ENCODE peak calls at places on chromosomes 4 and X, in ten cellular contexts. One of them, this sample, is unnamed. For H4K20me1, the result is how much of the 10 kb centered on the place peaks cover.

GRCh38 chrX:13646154-13646549 is 6.8 kb upstream of the TCEANC start:
- DNase-seq in hepatocyte: peak
- DNase-seq in PC-3: peak
- DNase-seq in IMR-90: peak
- DNase-seq in PC-9: peak
- DNase-seq in Karpas-422: peak
- DNase-seq in endothelial cell of umbilical vein: peak
- DNase-seq in SK-N-SH: peak
- DNase-seq in fibroblast of lung: peak
- DNase-seq in MM.1S: peak
- DNase-seq in this sample: peak

GRCh38 chr4:77669911-77670590 is 64.4 kb downstream of the CXCL13 start:
- DNase-seq in MM.1S: no peak
- DNase-seq in PC-3: no peak
- DNase-seq in fibroblast of lung: no peak
- DNase-seq in hepatocyte: peak
- DNase-seq in Karpas-422: no peak
- DNase-seq in PC-9: no peak
- DNase-seq in endothelial cell of umbilical vein: peak
- DNase-seq in SK-N-SH: no peak
- DNase-seq in IMR-90: no peak
- DNase-seq in this sample: no peak

GRCh38 chr4:36159208-36159607 is 85.1 kb downstream of the ARAP2 start:
- DNase-seq in endothelial cell of umbilical vein: no peak
- DNase-seq in MM.1S: no peak
- DNase-seq in SK-N-SH: peak
- DNase-seq in hepatocyte: no peak
- DNase-seq in PC-9: no peak
- DNase-seq in Karpas-422: no peak
- DNase-seq in PC-3: no peak
- DNase-seq in fibroblast of lung: no peak
- DNase-seq in IMR-90: no peak
- DNase-seq in this sample: no peak

GRCh38 chrX:22097295-22097694 is 65.2 kb downstream of the PHEX start:
- DNase-seq in fibroblast of lung: peak
- DNase-seq in Karpas-422: no peak
- DNase-seq in MM.1S: no peak
- DNase-seq in endothelial cell of umbilical vein: peak
- DNase-seq in PC-9: peak
- DNase-seq in IMR-90: peak
- DNase-seq in hepatocyte: peak
- DNase-seq in SK-N-SH: no peak
- DNase-seq in PC-3: peak
- DNase-seq in this sample: no peak

GRCh38 chrX:146435472-146435871 is 374.1 kb upstream of the CXorf51B start:
- DNase-seq in fibroblast of lung: no peak
- DNase-seq in MM.1S: no peak
- DNase-seq in PC-9: no peak
- DNase-seq in PC-3: no peak
- DNase-seq in SK-N-SH: no peak
- DNase-seq in IMR-90: no peak
- DNase-seq in endothelial cell of umbilical vein: no peak
- DNase-seq in Karpas-422: no peak
- DNase-seq in hepatocyte: no peak
- DNase-seq in this sample: no peak

GRCh38 chr4:167233523-167234387 is 539 bp downstream of the SPOCK3 start:
- DNase-seq in SK-N-SH: peak
- DNase-seq in endothelial cell of umbilical vein: peak
- DNase-seq in PC-3: peak
- DNase-seq in hepatocyte: peak
- DNase-seq in Karpas-422: no peak
- DNase-seq in IMR-90: no peak
- DNase-seq in fibroblast of lung: peak
- DNase-seq in MM.1S: no peak
- DNase-seq in PC-9: peak
- DNase-seq in this sample: no peak

GRCh38 chrX:42738552-42738951 is 39.4 kb downstream of the PPP1R2C start:
- DNase-seq in PC-9: no peak
- DNase-seq in hepatocyte: no peak
- DNase-seq in Karpas-422: no peak
- DNase-seq in PC-3: no peak
- DNase-seq in SK-N-SH: no peak
- DNase-seq in endothelial cell of umbilical vein: no peak
- DNase-seq in IMR-90: no peak
- DNase-seq in MM.1S: no peak
- DNase-seq in fibroblast of lung: no peak
- DNase-seq in this sample: no peak

GRCh38 chrX:50629774-50630173 is 159.1 kb upstream of the DGKK start:
- DNase-seq in endothelial cell of umbilical vein: no peak
- DNase-seq in SK-N-SH: no peak
- DNase-seq in MM.1S: no peak
- DNase-seq in PC-9: peak
- DNase-seq in fibroblast of lung: no peak
- DNase-seq in Karpas-422: no peak
- DNase-seq in hepatocyte: no peak
- DNase-seq in PC-3: no peak
- DNase-seq in IMR-90: no peak
- DNase-seq in this sample: no peak

GRCh38 chr4:4847011-4847410 is 12.5 kb upstream of the MSX1 start:
- DNase-seq in endothelial cell of umbilical vein: no peak
- DNase-seq in MM.1S: no peak
- DNase-seq in fibroblast of lung: no peak
- DNase-seq in hepatocyte: no peak
- DNase-seq in PC-9: no peak
- DNase-seq in Karpas-422: no peak
- DNase-seq in IMR-90: no peak
- DNase-seq in PC-3: no peak
- DNase-seq in SK-N-SH: no peak
- DNase-seq in this sample: no peak

GRCh38 chr4:160044693-160045092 is 941.8 kb downstream of the RAPGEF2 start:
- DNase-seq in hepatocyte: no peak
- DNase-seq in MM.1S: peak
- DNase-seq in SK-N-SH: no peak
- DNase-seq in fibroblast of lung: no peak
- DNase-seq in Karpas-422: no peak
- DNase-seq in IMR-90: no peak
- DNase-seq in PC-9: no peak
- DNase-seq in PC-3: no peak
- DNase-seq in endothelial cell of umbilical vein: no peak
- DNase-seq in this sample: no peak

GRCh38 chrX:74343327-74343969 is 39.5 kb downstream of the ZCCHC13 start:
- DNase-seq in endothelial cell of umbilical vein: no peak
- DNase-seq in PC-9: no peak
- DNase-seq in fibroblast of lung: no peak
- DNase-seq in PC-3: no peak
- DNase-seq in SK-N-SH: no peak
- DNase-seq in MM.1S: no peak
- DNase-seq in hepatocyte: no peak
- DNase-seq in IMR-90: no peak
- DNase-seq in Karpas-422: no peak
- DNase-seq in this sample: no peak

GRCh38 chr4:128519163-128519810 is 231.7 kb upstream of the PGRMC2 start:
- DNase-seq in MM.1S: no peak
- DNase-seq in Karpas-422: no peak
- DNase-seq in PC-9: no peak
- DNase-seq in IMR-90: peak
- DNase-seq in PC-3: no peak
- DNase-seq in hepatocyte: no peak
- DNase-seq in endothelial cell of umbilical vein: peak
- DNase-seq in fibroblast of lung: peak
- DNase-seq in SK-N-SH: no peak
- DNase-seq in this sample: no peak

GRCh38 chr4:176042195-176042594 is 23.4 kb upstream of the WDR17 start:
- DNase-seq in endothelial cell of umbilical vein: no peak
- DNase-seq in IMR-90: no peak
- DNase-seq in PC-9: no peak
- DNase-seq in MM.1S: no peak
- DNase-seq in PC-3: no peak
- DNase-seq in Karpas-422: no peak
- DNase-seq in hepatocyte: no peak
- DNase-seq in fibroblast of lung: no peak
- DNase-seq in SK-N-SH: no peak
- DNase-seq in this sample: no peak

GRCh38 chrX:130680164-130681035 is 222.6 kb downstream of the ENOX2 start:
- DNase-seq in PC-9: no peak
- DNase-seq in PC-3: no peak
- DNase-seq in endothelial cell of umbilical vein: peak
- DNase-seq in IMR-90: peak
- DNase-seq in SK-N-SH: no peak
- DNase-seq in fibroblast of lung: peak
- DNase-seq in Karpas-422: no peak
- DNase-seq in hepatocyte: no peak
- DNase-seq in MM.1S: no peak
- DNase-seq in this sample: no peak

DNA sequence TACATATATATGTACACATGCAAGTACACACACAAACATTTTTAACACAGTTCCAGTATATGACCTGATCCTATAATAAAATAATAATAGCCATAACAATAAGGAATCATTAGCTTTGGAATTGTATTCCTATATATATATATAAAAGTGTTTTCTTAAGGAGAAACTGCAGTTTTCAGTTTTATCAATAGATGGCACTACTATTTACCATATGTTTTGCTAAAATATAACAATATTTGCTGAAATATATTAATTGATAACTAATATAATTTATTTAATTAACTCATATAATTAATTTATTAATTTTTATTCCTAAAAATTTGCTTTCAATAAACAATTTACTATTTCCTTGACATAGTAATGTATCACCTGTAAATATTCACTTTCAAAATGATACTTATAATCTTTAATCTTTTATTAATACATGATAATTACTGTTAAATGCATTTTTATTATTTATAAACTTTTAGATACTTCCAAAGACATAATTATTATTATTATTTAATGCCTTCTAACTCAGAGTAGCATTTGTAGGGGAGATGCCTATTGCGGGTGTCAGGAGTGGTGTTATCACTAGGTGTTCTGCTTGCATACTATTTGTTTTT is 599.5 kb downstream of the FSTL5 start:
- DNase-seq in SK-N-SH: no peak
- DNase-seq in MM.1S: peak
- DNase-seq in fibroblast of lung: peak
- DNase-seq in PC-9: no peak
- DNase-seq in PC-3: peak
- DNase-seq in Karpas-422: peak
- DNase-seq in hepatocyte: peak
- DNase-seq in IMR-90: peak
- DNase-seq in endothelial cell of umbilical vein: peak
- DNase-seq in this sample: no peak
- H4K20me1 ChIP-seq in SK-N-SH: under half
- H4K20me1 ChIP-seq in MM.1S: under half
- H4K20me1 ChIP-seq in fibroblast of lung: under half
- H4K20me1 ChIP-seq in PC-9: under half
- H4K20me1 ChIP-seq in PC-3: under half
- H4K20me1 ChIP-seq in Karpas-422: under half
- H4K20me1 ChIP-seq in hepatocyte: under half
- H4K20me1 ChIP-seq in IMR-90: under half
- H4K20me1 ChIP-seq in endothelial cell of umbilical vein: under half
- H4K20me1 ChIP-seq in this sample: under half

GRCh38 chr4:152321408-152321807 is 214.5 kb downstream of the FBXW7 start:
- DNase-seq in MM.1S: no peak
- DNase-seq in Karpas-422: no peak
- DNase-seq in PC-3: no peak
- DNase-seq in SK-N-SH: no peak
- DNase-seq in endothelial cell of umbilical vein: no peak
- DNase-seq in fibroblast of lung: no peak
- DNase-seq in PC-9: no peak
- DNase-seq in hepatocyte: no peak
- DNase-seq in IMR-90: no peak
- DNase-seq in this sample: no peak

GRCh38 chr4:152321923-152322322 is 214.0 kb downstream of the FBXW7 start:
- DNase-seq in SK-N-SH: no peak
- DNase-seq in PC-9: no peak
- DNase-seq in MM.1S: no peak
- DNase-seq in PC-3: no peak
- DNase-seq in Karpas-422: no peak
- DNase-seq in hepatocyte: no peak
- DNase-seq in fibroblast of lung: no peak
- DNase-seq in IMR-90: no peak
- DNase-seq in endothelial cell of umbilical vein: no peak
- DNase-seq in this sample: no peak

DNA sequence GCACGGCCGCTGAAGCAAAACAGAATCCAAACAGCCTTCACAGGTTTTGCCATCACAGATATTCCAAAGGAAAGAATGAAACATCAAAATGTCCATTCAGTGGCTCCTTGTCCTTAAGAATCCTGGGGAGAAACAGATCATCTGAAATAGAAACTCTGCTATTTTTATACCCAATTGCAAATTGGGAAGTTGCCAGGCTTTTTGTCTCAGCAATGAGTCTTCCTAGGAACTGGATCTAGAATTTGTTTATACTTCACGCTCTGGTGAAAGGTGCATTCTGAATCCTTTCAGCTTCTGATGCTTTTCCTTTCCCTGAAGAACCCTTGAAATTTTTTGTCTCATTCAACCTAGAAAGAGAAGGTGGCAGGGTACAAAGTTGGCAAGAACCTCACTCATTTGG is 218.9 kb downstream of the FBXW7 start:
- DNase-seq in PC-9: no peak
- DNase-seq in Karpas-422: no peak
- DNase-seq in SK-N-SH: no peak
- DNase-seq in endothelial cell of umbilical vein: no peak
- DNase-seq in MM.1S: no peak
- DNase-seq in IMR-90: peak
- DNase-seq in fibroblast of lung: peak
- DNase-seq in hepatocyte: no peak
- DNase-seq in PC-3: no peak
- DNase-seq in this sample: no peak
- H3K4me2 ChIP-seq in PC-9: no peak
- H3K4me2 ChIP-seq in Karpas-422: no peak
- H3K4me2 ChIP-seq in SK-N-SH: no peak
- H3K4me2 ChIP-seq in endothelial cell of umbilical vein: no peak
- H3K4me2 ChIP-seq in MM.1S: no peak
- H3K4me2 ChIP-seq in IMR-90: no peak
- H3K4me2 ChIP-seq in fibroblast of lung: no peak
- H3K4me2 ChIP-seq in hepatocyte: no peak
- H3K4me2 ChIP-seq in PC-3: no peak
- H3K4me2 ChIP-seq in this sample: no peak

GRCh38 chr4:13536607-13537006 is 7.7 kb downstream of the NKX3-2 start:
- DNase-seq in MM.1S: no peak
- DNase-seq in IMR-90: no peak
- DNase-seq in fibroblast of lung: no peak
- DNase-seq in SK-N-SH: peak
- DNase-seq in hepatocyte: no peak
- DNase-seq in endothelial cell of umbilical vein: no peak
- DNase-seq in PC-9: no peak
- DNase-seq in PC-3: no peak
- DNase-seq in Karpas-422: no peak
- DNase-seq in this sample: no peak
- H4K20me1 ChIP-seq in MM.1S: under half
- H4K20me1 ChIP-seq in IMR-90: under half
- H4K20me1 ChIP-seq in fibroblast of lung: under half
- H4K20me1 ChIP-seq in SK-N-SH: under half
- H4K20me1 ChIP-seq in hepatocyte: under half
- H4K20me1 ChIP-seq in endothelial cell of umbilical vein: under half
- H4K20me1 ChIP-seq in PC-9: under half
- H4K20me1 ChIP-seq in PC-3: under half
- H4K20me1 ChIP-seq in Karpas-422: under half
- H4K20me1 ChIP-seq in this sample: under half

DNA sequence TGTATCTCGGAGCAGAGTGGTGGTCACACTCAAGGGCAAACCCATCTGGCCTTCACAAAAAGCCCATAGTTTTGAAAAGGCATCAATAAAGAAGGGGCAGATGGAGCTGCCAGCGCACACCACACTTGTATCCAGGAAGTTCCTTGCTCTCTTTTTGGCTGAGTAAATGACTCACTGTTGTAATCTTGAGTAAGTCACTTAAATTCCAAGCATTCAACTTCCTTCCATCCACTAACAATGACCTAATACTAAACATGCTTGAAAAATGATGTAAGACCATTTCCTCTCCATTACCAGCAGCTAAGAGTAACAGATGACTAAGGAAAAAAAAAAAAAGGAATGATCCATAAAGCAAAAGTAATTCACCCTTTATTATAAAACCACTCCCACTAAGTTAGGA is 32.4 kb upstream of the MYOZ2 start:
- DNase-seq in MM.1S: no peak
- DNase-seq in IMR-90: peak
- DNase-seq in fibroblast of lung: peak
- DNase-seq in SK-N-SH: no peak
- DNase-seq in endothelial cell of umbilical vein: peak
- DNase-seq in PC-3: peak
- DNase-seq in hepatocyte: peak
- DNase-seq in Karpas-422: no peak
- DNase-seq in PC-9: no peak
- DNase-seq in this sample: no peak
- H3K4me2 ChIP-seq in MM.1S: no peak
- H3K4me2 ChIP-seq in IMR-90: peak
- H3K4me2 ChIP-seq in fibroblast of lung: no peak
- H3K4me2 ChIP-seq in SK-N-SH: peak
- H3K4me2 ChIP-seq in endothelial cell of umbilical vein: peak
- H3K4me2 ChIP-seq in PC-3: peak
- H3K4me2 ChIP-seq in hepatocyte: no peak
- H3K4me2 ChIP-seq in Karpas-422: no peak
- H3K4me2 ChIP-seq in PC-9: peak
- H3K4me2 ChIP-seq in this sample: no peak